ENCODE peak calls at places on chromosomes 11 and 22, in nine cellular contexts. Q is tibial artery; F is left ventricle myocardium inferior; Y is WERI-Rb-1; S is heart left ventricle; P is H1; B is vagina; C is CD8-positive, alpha-beta T cell; K is IMR-90. V is an unnamed sample.

GRCh38 chr11:112977620-112978212 is 16.5 kb downstream of the NCAM1 start:
- DNase-seq in P (no peak), B (no peak), Q (no peak), F (no peak), C (no peak), Y (no peak), K (peak), S (no peak), V (no peak)

GRCh38 chr11:115168686-115169085 is 335.5 kb downstream of the CADM1 start:
- DNase-seq in C (no peak), F (no peak), S (no peak), K (no peak), B (no peak), Y (no peak), Q (no peak), P (no peak), V (no peak)

GRCh38 chr22:18968011-18968749 is 32.1 kb upstream of the PRODH start:
- DNase-seq in Y (no peak), F (no peak), S (peak), B (no peak), K (peak), Q (no peak), C (no peak), P (peak), V (peak)

GRCh38 chr11:109862808-109863207 is 230.4 kb upstream of the ZC3H12C start:
- DNase-seq in Q (no peak), P (no peak), S (no peak), B (no peak), F (no peak), C (no peak), K (no peak), Y (no peak), V (no peak)

GRCh38 chr11:64862914-64863313 is 15.5 kb downstream of the EHD1 start:
- DNase-seq in S (peak), Y (no peak), Q (peak), P (no peak), B (no peak), C (no peak), F (peak), K (no peak), V (no peak)

GRCh38 chr22:46937939-46938338 is 175.5 kb downstream of the TBC1D22A start:
- DNase-seq in B (peak), P (no peak), Y (no peak), K (no peak), F (no peak), S (no peak), Q (no peak), C (no peak), V (no peak)

GRCh38 chr11:71971676-71972075 is 27.0 kb upstream of the IL18BP start:
- DNase-seq in P (no peak), K (no peak), B (no peak), C (no peak), Y (no peak), F (no peak), Q (no peak), S (no peak), V (no peak)

GRCh38 chr11:133070053-133070713 is 462.1 kb downstream of the OPCML start:
- DNase-seq in S (no peak), K (no peak), Q (no peak), B (no peak), F (no peak), P (no peak), C (no peak), Y (no peak), V (no peak)

GRCh38 chr22:33142282-33142681 is 84.1 kb upstream of the SYN3 start:
- DNase-seq in Q (no peak), Y (no peak), S (no peak), F (no peak), C (no peak), B (no peak), K (no peak), P (no peak), V (no peak)

GRCh38 chr11:70908223-70908622 is 344.2 kb downstream of the SHANK2 start:
- DNase-seq in P (no peak), F (no peak), C (no peak), Y (no peak), K (no peak), S (no peak), B (no peak), Q (peak), V (no peak)

GRCh38 chr11:1345752-1346513 is 36.5 kb upstream of the TOLLIP start:
- DNase-seq in S (no peak), F (no peak), C (no peak), K (no peak), Y (no peak), B (peak), Q (peak), P (no peak), V (no peak)

GRCh38 chr11:35600439-35600838 is 17.8 kb upstream of the FJX1 start:
- DNase-seq in Y (no peak), F (no peak), K (no peak), C (no peak), Q (no peak), P (no peak), S (no peak), B (no peak), V (no peak)

GRCh38 chr22:30863161-30863833 is 105.3 kb downstream of the MORC2 start:
- DNase-seq in Q (peak), C (no peak), P (peak), F (no peak), Y (peak), S (peak), K (peak), B (no peak), V (peak)

GRCh38 chr11:13375798-13376197 is 87.2 kb downstream of the BTBD10 start:
- DNase-seq in Y (no peak), B (no peak), Q (no peak), S (no peak), F (no peak), P (no peak), C (no peak), K (no peak), V (no peak)

GRCh38 chr11:35619030-35619753 is 932 bp downstream of the FJX1 start:
- DNase-seq in K (peak), B (no peak), C (no peak), F (peak), S (peak), P (peak), Y (peak), Q (peak), V (peak)

GRCh38 chr11:125275905-125276634 is 111.5 kb downstream of the PKNOX2 start:
- DNase-seq in B (no peak), K (peak), Y (no peak), F (no peak), C (no peak), Q (no peak), P (no peak), S (no peak), V (no peak)

GRCh38 chr22:50531546-50532352 is 1.9 kb upstream of the TYMP start:
- DNase-seq in Q (peak), C (peak), S (peak), F (peak), Y (peak), K (peak), B (peak), P (peak), V (peak)

GRCh38 chr11:129790131-129790530 is 25.5 kb upstream of the TMEM45B start:
- DNase-seq in S (no peak), P (no peak), F (no peak), Y (no peak), B (no peak), C (no peak), Q (no peak), K (no peak), V (no peak)

GRCh38 chr11:64582885-64583284 is 8.1 kb upstream of the SLC22A12 start:
- DNase-seq in F (no peak), B (no peak), Y (no peak), K (no peak), C (no peak), S (no peak), Q (no peak), P (no peak), V (no peak)

GRCh38 chr11:119739021-119739703 is 10.2 kb upstream of the NECTIN1 start:
- DNase-seq in C (no peak), Q (no peak), F (no peak), B (no peak), P (no peak), S (no peak), K (no peak), Y (no peak), V (no peak)

GRCh38 chr11:91404344-91404743 is 820.3 kb upstream of the FAT3 start:
- DNase-seq in C (no peak), S (no peak), B (no peak), K (no peak), Q (no peak), F (no peak), P (no peak), Y (no peak), V (no peak)

GRCh38 chr22:37982151-37982838 is 2.1 kb downstream of the SOX10 start:
- DNase-seq in Q (no peak), S (no peak), F (no peak), Y (no peak), B (no peak), P (no peak), K (no peak), C (no peak), V (no peak)

GRCh38 chr11:101436511-101437142 is 147.2 kb downstream of the TRPC6 start:
- DNase-seq in Q (no peak), Y (peak), K (peak), B (no peak), P (peak), C (no peak), S (no peak), F (no peak), V (peak)

GRCh38 chr22:41532908-41533825 is 11.1 kb downstream of the POLR3H start:
- DNase-seq in K (peak), Y (peak), C (peak), F (peak), S (peak), P (peak), B (no peak), Q (peak), V (peak)

GRCh38 chr11:89347071-89347470 is 144.1 kb downstream of the NOX4 start:
- DNase-seq in Q (no peak), K (no peak), P (no peak), C (no peak), B (no peak), F (no peak), Y (no peak), S (no peak), V (no peak)

GRCh38 chr22:50701428-50702154 is 29.0 kb downstream of the SHANK3 start:
- DNase-seq in F (no peak), S (no peak), B (no peak), Q (no peak), K (no peak), C (no peak), Y (no peak), P (no peak), V (no peak)

GRCh38 chr11:33376331-33377099 is 119.3 kb downstream of the HIPK3 start:
- DNase-seq in C (no peak), B (no peak), K (no peak), F (no peak), Q (no peak), P (peak), S (no peak), Y (peak), V (peak)

GRCh38 chr11:126829716-126830115 is 170.9 kb downstream of the KIRREL3 start:
- DNase-seq in Y (no peak), P (no peak), S (no peak), C (no peak), F (no peak), B (no peak), K (no peak), Q (no peak), V (no peak)

GRCh38 chr22:49096476-49096875 is 731.2 kb downstream of the BRD1 start:
- DNase-seq in F (no peak), P (no peak), C (no peak), Q (no peak), B (no peak), K (no peak), Y (no peak), S (no peak), V (no peak)

GRCh38 chr11:122659676-122660571 is 4.4 kb downstream of the UBASH3B start:
- DNase-seq in Y (no peak), P (no peak), S (no peak), K (no peak), Q (no peak), C (no peak), F (no peak), B (no peak), V (no peak)

GRCh38 chr11:111623527-111624030 is 21.3 kb downstream of the SIK2 start:
- DNase-seq in S (no peak), P (no peak), F (no peak), Q (no peak), K (no peak), B (no peak), Y (no peak), C (no peak), V (no peak)

GRCh38 chr11:110531056-110531756 is 101.5 kb downstream of the FDX1 start:
- DNase-seq in Y (peak), S (no peak), B (no peak), K (peak), F (no peak), C (no peak), P (no peak), Q (no peak), V (no peak)

GRCh38 chr11:119316017-119316728 is 757 bp downstream of the MCAM start:
- DNase-seq in B (no peak), Y (no peak), Q (peak), F (peak), C (no peak), P (no peak), S (peak), K (no peak), V (no peak)

GRCh38 chr11:134888821-134889220 is 476.8 kb upstream of the B3GAT1 start:
- DNase-seq in F (no peak), P (no peak), C (no peak), K (no peak), S (no peak), Y (no peak), B (peak), Q (no peak), V (no peak)

GRCh38 chr11:48170176-48170839 is 46.3 kb upstream of the OR4B1 start:
- DNase-seq in Q (no peak), P (no peak), C (no peak), F (peak), K (peak), B (peak), Y (no peak), S (no peak), V (no peak)

GRCh38 chr11:127493330-127493729 is 492.8 kb upstream of the KIRREL3 start:
- DNase-seq in F (no peak), P (no peak), Q (no peak), Y (peak), K (peak), S (no peak), C (no peak), B (no peak), V (peak)

GRCh38 chr11:45857834-45858492 is 10.7 kb downstream of the CRY2 start:
- DNase-seq in B (no peak), C (no peak), Y (no peak), S (peak), Q (no peak), K (peak), P (no peak), F (peak), V (no peak)

GRCh38 chr11:59901306-59901705 is 22.7 kb downstream of the OOSP3 start:
- DNase-seq in C (no peak), K (no peak), Q (no peak), P (no peak), S (no peak), Y (no peak), F (no peak), B (no peak), V (no peak)

GRCh38 chr11:898540-899190 is 11.9 kb downstream of the CHID1 start:
- DNase-seq in C (no peak), B (no peak), K (no peak), F (no peak), S (no peak), Y (peak), P (no peak), Q (no peak), V (no peak)

GRCh38 chr11:125341676-125342075 is 154.4 kb downstream of the FEZ1 start:
- DNase-seq in K (no peak), P (no peak), Y (no peak), B (no peak), S (no peak), C (no peak), Q (peak), F (no peak), V (no peak)

GRCh38 chr11:21268036-21268435 is 598.6 kb downstream of the NELL1 start:
- DNase-seq in K (no peak), B (no peak), Q (no peak), P (no peak), Y (no peak), C (no peak), F (no peak), S (no peak), V (no peak)
- TF ChIP-seq CTCF in K (no peak), B (no peak), Q (no peak), P (no peak), Y (no peak), C (no peak), F (no peak), S (no peak), V (no peak)

GRCh38 chr22:22753526-22754267 is 109.3 kb downstream of the GGTLC2 start:
- DNase-seq in F (no peak), Q (peak), K (peak), C (peak), B (peak), P (peak), S (no peak), Y (peak), V (peak)
- TF ChIP-seq CTCF in F (peak), Q (peak), K (peak), C (peak), B (no peak), P (peak), S (peak), Y (peak), V (peak)

GRCh38 chr22:40118979-40119378 is 58.7 kb upstream of the TNRC6B start:
- DNase-seq in S (no peak), B (no peak), Q (no peak), Y (no peak), P (no peak), K (no peak), C (no peak), F (no peak), V (no peak)

GRCh38 chr22:40123387-40123786 is 54.3 kb upstream of the TNRC6B start:
- DNase-seq in Q (no peak), B (no peak), S (peak), Y (no peak), K (no peak), C (no peak), P (no peak), F (peak), V (no peak)

GRCh38 chr22:40120783-40121182 is 56.9 kb upstream of the TNRC6B start:
- DNase-seq in B (no peak), C (no peak), K (no peak), Q (no peak), S (no peak), P (no peak), F (no peak), Y (no peak), V (no peak)

GRCh38 chr22:40121463-40121862 is 56.3 kb upstream of the TNRC6B start:
- DNase-seq in K (no peak), Q (no peak), Y (peak), C (no peak), P (no peak), B (no peak), S (no peak), F (no peak), V (peak)

DNA sequence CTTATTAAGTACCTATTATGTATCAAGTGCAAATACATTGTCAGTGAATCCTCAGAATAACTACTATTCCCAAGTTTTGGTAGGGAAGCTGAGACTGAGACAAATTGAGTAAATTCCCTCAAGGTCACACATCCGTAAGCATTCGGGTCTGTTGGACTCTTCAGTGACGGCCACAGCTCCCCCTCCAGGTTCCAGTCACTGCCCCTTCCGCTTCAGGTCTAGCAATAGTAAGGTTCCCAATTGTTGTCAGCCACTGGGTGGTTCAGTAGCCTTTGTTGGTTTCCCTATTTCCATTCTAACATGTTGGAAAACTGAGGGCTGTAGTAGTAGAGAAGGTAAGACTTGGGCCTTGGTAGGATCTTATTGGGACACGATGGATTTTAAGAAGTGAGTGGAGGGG is 54.9 kb upstream of the TNRC6B start:
- DNase-seq in C (no peak), P (no peak), Y (no peak), B (no peak), K (no peak), Q (no peak), F (no peak), S (no peak), V (no peak)
- TF ChIP-seq CTCF in C (no peak), P (no peak), Y (no peak), B (no peak), K (no peak), Q (no peak), F (no peak), S (no peak), V (no peak)

DNA sequence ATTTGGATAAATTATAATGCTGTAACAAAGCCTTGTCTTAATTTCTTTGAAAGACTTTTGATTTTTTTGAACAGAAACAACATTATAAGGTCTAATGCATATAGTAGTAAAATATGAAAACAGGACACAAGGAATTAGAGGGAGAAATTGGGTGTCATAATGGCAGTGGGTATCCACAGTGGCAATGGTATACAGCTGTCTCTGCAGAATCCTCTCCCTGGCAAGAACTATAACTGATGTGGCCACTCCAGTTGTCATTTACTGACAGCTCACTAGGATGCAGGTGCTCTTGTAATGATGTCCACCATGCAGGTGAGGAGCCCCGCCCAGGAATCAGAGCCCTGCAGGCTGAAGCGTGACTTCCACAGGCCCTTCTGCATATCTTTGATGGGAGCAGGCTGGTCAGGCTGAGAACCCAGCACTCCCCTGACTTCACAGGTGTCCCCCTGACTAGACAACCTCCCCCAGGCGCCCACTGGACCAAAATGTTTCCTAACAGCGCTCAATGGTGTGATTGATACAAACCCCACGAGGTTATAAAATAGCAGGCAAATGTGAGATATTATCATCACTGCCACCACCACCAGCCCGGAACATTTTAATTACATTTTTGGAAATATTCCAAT is 32.8 kb upstream of the SERPIND1 start:
- DNase-seq in Y (no peak), S (no peak), Q (no peak), P (no peak), C (no peak), B (no peak), F (no peak), K (no peak), V (no peak)
- TF ChIP-seq CTCF in Y (no peak), S (no peak), Q (no peak), P (no peak), C (no peak), B (no peak), F (no peak), K (no peak), V (no peak)

DNA sequence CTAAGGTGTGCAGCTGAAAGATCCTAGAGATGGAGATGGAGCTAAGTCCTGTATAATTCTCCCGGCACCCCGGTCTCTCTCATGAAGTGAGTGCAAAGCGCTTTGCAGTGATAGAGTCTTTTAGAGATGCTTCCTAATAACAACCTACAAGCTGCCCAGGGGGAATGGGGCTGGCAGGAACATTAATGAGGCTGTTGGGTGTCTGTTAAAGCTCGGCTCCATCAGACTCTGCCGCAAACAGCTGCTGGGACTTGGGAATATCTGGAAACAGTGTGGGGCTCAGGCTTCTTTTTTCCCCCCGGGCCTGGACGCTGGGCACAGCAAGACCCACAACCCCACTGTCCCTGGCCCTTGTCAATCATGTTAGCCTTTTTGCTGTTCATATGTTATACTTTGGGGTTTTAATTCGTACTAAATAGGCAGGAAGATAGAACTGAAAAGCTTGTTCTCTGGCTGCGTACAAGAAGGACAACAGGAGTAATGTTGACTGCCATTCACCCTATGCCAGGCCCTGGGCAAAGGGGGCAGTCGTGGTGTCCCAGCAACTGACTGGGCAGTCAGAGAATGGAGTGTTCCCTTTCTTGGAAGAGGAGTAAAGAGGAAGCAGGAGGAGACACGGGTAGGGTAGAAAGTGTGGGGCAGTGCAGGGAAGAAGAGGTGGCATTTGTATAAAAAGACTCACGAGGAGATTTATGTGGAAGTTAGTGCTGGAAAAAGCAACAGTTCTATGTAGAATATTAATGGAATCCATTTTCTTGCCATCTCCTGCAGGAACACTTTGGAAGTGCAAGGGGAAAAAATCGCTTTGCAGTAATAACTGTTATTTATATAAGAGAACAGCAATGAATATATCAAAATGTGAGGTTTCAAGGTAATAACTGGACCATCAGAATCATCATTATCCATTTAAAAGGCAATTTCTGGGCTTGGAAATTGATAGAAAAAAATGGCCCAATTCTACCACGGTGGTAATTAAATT is 232.8 kb downstream of the GRIK4 start:
- DNase-seq in Q (no peak), F (no peak), K (no peak), C (no peak), P (no peak), S (no peak), Y (no peak), B (peak), V (no peak)
- TF ChIP-seq CTCF in Q (no peak), F (no peak), K (no peak), C (no peak), P (no peak), S (no peak), Y (no peak), B (no peak), V (peak)

V was measured in neural crest cell.